ENCODE peak calls at places on chromosomes 6 and 20, in eight cellular contexts. G is Peyer's patch, X is nephron progenitor cell, J is heart left ventricle, C is ovary, T is hippocampal formation, W is endodermal cell, S is fibroblast of mammary gland. E is an unnamed sample.

GRCh38 chr6:83976871-83977270 is 56.7 kb upstream of the MRAP2 start:
- DNase-seq in T (no peak), S (no peak), G (no peak), X (no peak), J (no peak), C (no peak), W (no peak), E (no peak)

GRCh38 chr6:25337004-25337403 is 57.8 kb downstream of the CARMIL1 start:
- DNase-seq in T (no peak), C (no peak), G (no peak), J (no peak), W (no peak), S (no peak), X (no peak), E (no peak)

GRCh38 chr6:56842602-56843475 is 112.1 kb upstream of the BEND6 start:
- DNase-seq in X (peak; percentile 79), W (peak; percentile 86), G (no peak), C (peak; percentile 42), S (peak; percentile 66), J (peak; percentile 74), T (peak; percentile 38), E (peak; percentile 71)

GRCh38 chr6:107447663-107448216 is 11.6 kb downstream of the PDSS2 start:
- DNase-seq in S (no peak), X (no peak), C (no peak), T (no peak), W (no peak), G (no peak), J (no peak), E (no peak)

GRCh38 chr20:31666258-31667042 is 28.7 kb downstream of the COX4I2 start:
- DNase-seq in G (peak; percentile 72), S (peak; percentile 65), W (peak; percentile 66), X (no peak), C (no peak), J (peak; percentile 66), T (peak; percentile 36), E (peak; percentile 63)

GRCh38 chr6:168131464-168132415 is 52.7 kb upstream of the FRMD1 start:
- DNase-seq in J (no peak), X (no peak), W (peak; percentile 80), T (no peak), G (peak; percentile 33), C (no peak), S (no peak), E (no peak)

GRCh38 chr20:9228774-9229450 is 160.0 kb downstream of the PLCB4 start:
- DNase-seq in X (no peak), T (no peak), W (no peak), G (no peak), S (no peak), C (peak; percentile 23), J (no peak), E (peak; percentile 56)

GRCh38 chr6:110468696-110469095 is 7.7 kb downstream of the SLC22A16 start:
- DNase-seq in G (no peak), S (no peak), T (no peak), C (no peak), X (no peak), J (no peak), W (peak; percentile 64), E (no peak)

GRCh38 chr6:160170018-160170680 is 48.5 kb downstream of the SLC22A1 start:
- DNase-seq in J (no peak), G (no peak), C (no peak), T (no peak), W (no peak), S (no peak), X (no peak), E (no peak)

GRCh38 chr20:62366370-62367135 is 559 bp downstream of the LAMA5 start:
- DNase-seq in W (peak; percentile 91), C (peak; percentile 31), T (no peak), S (no peak), G (no peak), X (peak; percentile 71), J (peak; percentile 75), E (peak; percentile 69)

GRCh38 chr6:134309227-134309626 is 8.7 kb downstream of the SGK1 start:
- DNase-seq in G (no peak), W (no peak), T (no peak), C (no peak), J (no peak), S (no peak), X (no peak), E (no peak)